ENCODE peak calls at places on chromosomes 5 and 9, in seven cellular contexts. X, K, W, M, G, J and C are unnamed samples.
A peak's percentile ranks its signal among the peaks of the same experiment; 100 is the strongest.

GRCh38 chr5:137438932-137439331 is 60.2 kb downstream of the SPOCK1 start:
- DNase-seq in X (no peak), G (no peak), M (no peak), K (no peak), W (no peak), J (no peak), C (no peak)

GRCh38 chr9:132027752-132028666 is 51.7 kb downstream of the MED27 start:
- DNase-seq in G (no peak), J (no peak), X (no peak), M (no peak), K (no peak), W (no peak), C (no peak)

GRCh38 chr5:62043289-62044274 is 262.4 kb upstream of the KIF2A start:
- DNase-seq in M (no peak), X (no peak), K (no peak), W (no peak), J (no peak), G (no peak), C (no peak)

GRCh38 chr5:146971401-146971800 is 92.8 kb upstream of the PPP2R2B start:
- DNase-seq in M (no peak), J (no peak), W (no peak), G (no peak), X (no peak), K (no peak), C (no peak)

GRCh38 chr9:101028346-101029299 is at the start of gene PLPPR1:
- DNase-seq in K (no peak), J (no peak), G (no peak), X (peak; percentile 82), M (no peak), W (no peak), C (peak; percentile 86)

GRCh38 chr9:107875571-107875980 is 386.0 kb upstream of the KLF4 start:
- DNase-seq in M (no peak), W (no peak), K (no peak), G (no peak), X (no peak), J (no peak), C (no peak)

GRCh38 chr9:135328485-135329417 is 150.8 kb upstream of the PPP1R26 start:
- DNase-seq in G (no peak), J (no peak), K (no peak), W (no peak), X (no peak), M (no peak), C (no peak)

GRCh38 chr5:93209476-93209875 is 371.5 kb downstream of the NR2F1-AS1 start:
- DNase-seq in J (no peak), K (no peak), G (no peak), W (no peak), M (no peak), X (no peak), C (no peak)

GRCh38 chr5:34599471-34600117 is 56.5 kb upstream of the RAI14 start:
- DNase-seq in M (no peak), X (no peak), G (no peak), J (no peak), K (no peak), W (no peak), C (no peak)

GRCh38 chr9:134442087-134442470 is 115.8 kb downstream of the RXRA start:
- DNase-seq in M (no peak), X (no peak), G (no peak), W (no peak), K (no peak), J (no peak), C (no peak)